ENCODE peak calls at places on chromosomes 7 and 10, in seven cellular contexts. P, J, R, F, D, W and X are unnamed samples.

GRCh38 chr10:75247797-75248196 is 12.0 kb upstream of the COMTD1 start:
- DNase-seq in R (no peak), P (no peak), D (no peak), W (no peak), F (no peak), J (no peak), X (no peak)

GRCh38 chr7:6578114-6579084 is 1.1 kb downstream of the ZDHHC4 start:
- DNase-seq in P (peak; percentile 16), W (no peak), D (no peak), F (no peak), J (no peak), R (no peak), X (no peak)

GRCh38 chr10:99461230-99461629 is 30.8 kb upstream of the GOT1 start:
- DNase-seq in R (no peak), J (peak; percentile 15), W (no peak), P (peak; percentile 15), F (no peak), D (no peak), X (no peak)

GRCh38 chr7:43572516-43573049 is 10.3 kb upstream of the STK17A start:
- DNase-seq in F (peak; percentile 35), P (peak; percentile 100), D (peak; percentile 52), R (peak; percentile 81), W (no peak), J (peak; percentile 92), X (no peak)

GRCh38 chr7:155741061-155741460 is 71.2 kb downstream of the SHH start:
- DNase-seq in W (no peak), D (no peak), P (no peak), F (no peak), J (no peak), R (no peak), X (no peak)

GRCh38 chr7:25820432-25821040 is 331.5 kb upstream of the NFE2L3 start:
- DNase-seq in P (no peak), J (no peak), R (no peak), W (peak; percentile 44), D (peak; percentile 28), F (no peak), X (peak; percentile 9)

GRCh38 chr7:99094369-99094768 is 49.5 kb downstream of the SMURF1 start:
- DNase-seq in W (no peak), D (no peak), R (no peak), F (no peak), J (no peak), P (no peak), X (no peak)

GRCh38 chr7:157267956-157268355 is 68.8 kb upstream of the DNAJB6 start:
- DNase-seq in W (no peak), D (no peak), P (no peak), F (no peak), J (no peak), R (no peak), X (no peak)

GRCh38 chr10:77496941-77497420 is 140.6 kb downstream of the KCNMA1 start:
- DNase-seq in J (no peak), D (no peak), P (no peak), R (no peak), W (peak; percentile 60), F (no peak), X (no peak)

DNA sequence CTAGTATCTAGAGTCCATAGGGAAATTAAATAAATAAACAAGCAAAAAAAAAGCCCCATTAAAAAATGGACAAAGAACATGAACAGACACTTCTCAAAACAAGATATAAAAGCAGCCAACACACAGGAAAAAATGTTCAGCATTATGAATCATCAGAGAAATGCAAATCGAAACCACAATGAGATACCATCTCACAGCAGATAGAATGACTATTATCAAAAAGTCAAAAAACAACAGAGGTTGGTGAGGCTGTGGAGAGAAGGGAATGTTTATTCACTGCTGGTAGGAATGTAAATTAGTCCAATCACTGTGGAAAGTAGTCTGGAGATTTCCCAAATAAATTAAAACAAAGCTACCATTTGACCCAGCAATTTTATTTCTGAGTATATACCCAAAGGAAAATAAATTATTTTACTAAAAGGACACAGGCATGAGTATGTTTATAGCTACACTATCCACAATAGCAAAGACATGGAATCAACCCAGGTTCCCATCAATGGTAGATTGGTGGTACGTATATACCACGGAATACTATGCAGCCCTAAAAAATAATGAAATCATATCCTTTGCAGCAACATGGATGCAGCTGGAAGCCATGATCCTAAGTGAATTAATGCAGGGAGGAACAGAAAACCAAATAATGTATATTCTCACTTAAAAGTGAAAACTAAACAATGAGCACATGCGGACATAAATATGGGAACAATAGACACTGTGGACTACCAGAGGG is 366.5 kb upstream of the SEMA3C start:
- DNase-seq in P (peak; percentile 82), D (no peak), F (no peak), W (no peak), R (no peak), J (peak; percentile 53), X (no peak)
- TF ChIP-seq CTCF in P (peak; percentile 29), D (no peak), F (no peak), W (no peak), R (no peak), J (no peak), X (no peak)

GRCh38 chr10:9311702-9312499 is 1257.4 kb downstream of the GATA3 start:
- DNase-seq in J (no peak), W (no peak), F (no peak), P (no peak), R (no peak), D (no peak), X (no peak)
- TF ChIP-seq CTCF in J (no peak), W (peak; percentile 59), F (no peak), P (peak; percentile 31), R (no peak), D (no peak), X (no peak)

DNA sequence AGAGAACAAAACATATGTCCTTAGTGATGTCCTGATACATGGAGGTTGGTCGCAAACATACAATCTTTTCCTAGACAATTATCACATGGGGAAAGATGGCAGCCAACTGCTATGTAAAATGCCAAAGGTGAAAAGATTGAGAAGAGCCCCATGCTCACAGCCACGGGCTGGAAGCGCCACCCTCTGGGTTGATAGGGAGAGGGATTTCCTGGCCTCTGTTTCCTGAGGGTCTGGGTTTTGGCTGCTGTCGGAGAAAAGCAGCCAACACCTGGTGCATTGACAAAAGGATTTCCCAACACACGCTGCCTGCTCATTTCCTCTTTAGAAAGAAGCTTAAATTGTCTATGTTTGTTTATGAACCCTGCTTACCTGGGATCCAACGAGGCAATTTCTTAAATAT is 43.8 kb downstream of the ITIH5 start:
- DNase-seq in P (no peak), F (no peak), D (no peak), J (no peak), R (no peak), W (peak; percentile 60), X (no peak)
- TF ChIP-seq CTCF in P (no peak), F (no peak), D (no peak), J (no peak), R (no peak), W (peak; percentile 57), X (peak; percentile 33)

GRCh38 chr10:36880898-36881297 is 244.5 kb upstream of the ANKRD30A start:
- DNase-seq in P (peak; percentile 49), J (no peak), R (no peak), D (no peak), W (peak; percentile 36), F (no peak), X (no peak)
- TF ChIP-seq CTCF in P (peak; percentile 71), J (peak; percentile 28), R (peak; percentile 19), D (peak; percentile 38), W (peak; percentile 59), F (peak; percentile 3), X (peak; percentile 40)

DNA sequence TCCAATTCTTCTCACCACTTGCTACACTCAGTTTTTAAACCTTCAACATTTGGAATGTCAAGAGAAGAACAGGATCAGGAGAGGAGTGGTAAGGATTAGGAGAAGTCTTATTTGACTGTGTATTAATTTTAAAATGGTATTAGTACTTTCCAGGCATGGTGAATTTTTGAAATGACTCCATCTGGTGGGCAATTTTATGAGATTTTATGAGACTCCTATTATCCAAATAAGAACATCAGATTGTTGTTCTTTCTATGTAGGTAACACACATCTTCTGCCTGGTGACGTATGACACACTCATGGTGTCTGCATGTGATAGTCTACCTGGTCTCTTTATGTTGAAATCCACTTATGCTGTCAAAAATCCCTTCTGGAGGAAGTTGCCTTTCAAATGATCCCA is 51.0 kb downstream of the SLC13A1 start:
- DNase-seq in F (no peak), P (no peak), R (no peak), J (no peak), D (no peak), W (no peak), X (no peak)
- TF ChIP-seq CTCF in F (no peak), P (no peak), R (peak; percentile 18), J (no peak), D (no peak), W (no peak), X (no peak)

GRCh38 chr10:100570518-100570865 is 34.7 kb downstream of the HIF1AN start:
- DNase-seq in W (no peak), F (no peak), J (no peak), P (no peak), D (no peak), R (no peak), X (no peak)

GRCh38 chr10:100571069-100571817 is 35.5 kb downstream of the HIF1AN start:
- DNase-seq in R (no peak), P (no peak), D (no peak), F (no peak), J (no peak), W (no peak), X (no peak)

GRCh38 chr10:100567826-100568225 is 32.1 kb downstream of the HIF1AN start:
- DNase-seq in P (no peak), J (no peak), D (no peak), R (no peak), F (no peak), W (no peak), X (no peak)

GRCh38 chr10:100568937-100569336 is 33.2 kb downstream of the HIF1AN start:
- DNase-seq in F (no peak), D (no peak), P (no peak), R (no peak), J (no peak), W (no peak), X (no peak)

GRCh38 chr10:100569687-100570517 is 34.2 kb downstream of the HIF1AN start:
- DNase-seq in J (no peak), D (no peak), W (peak; percentile 60), P (no peak), F (no peak), R (no peak), X (no peak)
- TF ChIP-seq CTCF in J (peak; percentile 20), D (no peak), W (peak; percentile 68), P (no peak), F (no peak), R (no peak), X (peak; percentile 9)

GRCh38 chr7:106614751-106615150 is 46.2 kb downstream of the CCDC71L start:
- DNase-seq in W (no peak), R (no peak), J (no peak), P (peak; percentile 67), F (no peak), D (no peak), X (no peak)
- TF ChIP-seq CTCF in W (no peak), R (no peak), J (no peak), P (no peak), F (no peak), D (no peak), X (no peak)

DNA sequence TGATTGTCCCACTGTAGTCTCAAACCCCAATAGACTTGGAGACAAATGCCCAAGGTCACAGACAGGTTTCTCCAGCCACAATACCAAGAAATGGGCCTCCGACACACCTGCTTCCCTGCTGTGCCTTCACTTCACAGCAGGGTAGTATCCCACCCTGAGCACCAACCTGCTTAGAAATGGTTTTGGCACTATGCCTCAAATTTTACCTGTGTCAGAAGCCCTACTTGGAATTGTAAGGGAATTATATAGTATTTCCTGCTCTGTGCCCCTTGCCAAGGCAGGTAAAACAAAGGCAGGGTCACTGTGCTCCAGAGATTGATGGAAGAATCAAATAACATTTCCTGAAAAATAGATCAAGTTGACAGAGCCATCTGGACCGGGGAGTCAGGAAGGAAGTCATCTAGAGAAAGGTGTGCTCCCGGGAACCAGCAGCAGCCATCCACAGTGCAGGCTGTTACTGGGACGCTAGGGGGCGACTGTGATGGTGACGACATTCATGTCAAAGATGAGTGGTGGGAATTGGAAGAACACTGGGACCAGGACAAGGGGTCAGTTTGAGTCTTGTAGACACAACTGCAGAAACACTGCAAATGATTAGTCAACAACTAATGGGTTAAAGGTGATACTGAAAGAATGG is 117.8 kb upstream of the AKR1E2 start:
- DNase-seq in J (no peak), R (no peak), D (no peak), W (peak; percentile 50), P (no peak), F (no peak), X (no peak)
- TF ChIP-seq CTCF in J (peak; percentile 53), R (no peak), D (no peak), W (peak; percentile 64), P (no peak), F (no peak), X (peak; percentile 56)